ENCODE peak calls at places on chromosome 12, in four cellular contexts. I, V, E and G are unnamed samples.
A peak's percentile ranks its signal among the peaks of the same experiment; 100 is the strongest.

GRCh38 chr12:93154096-93154728 is 223.5 kb upstream of the NUDT4 start:
- DNase-seq in V (no peak), I (no peak), E (no peak), G (no peak)

GRCh38 chr12:57477710-57478681 is 1.7 kb downstream of the ARHGAP9 start:
- DNase-seq in I (no peak), E (no peak), V (no peak), G (no peak)

GRCh38 chr12:72380441-72380840 is 108.3 kb downstream of the TRHDE start:
- DNase-seq in E (no peak), V (no peak), I (no peak), G (no peak)

GRCh38 chr12:24903305-24904088 is 45.4 kb downstream of the BCAT1 start:
- DNase-seq in V (no peak), I (no peak), E (no peak), G (no peak)

GRCh38 chr12:96534339-96534738 is 45.0 kb downstream of the CFAP54 start:
- DNase-seq in E (no peak), V (no peak), I (no peak), G (no peak)

GRCh38 chr12:8527250-8528130 is 13.2 kb downstream of the CLEC4E start:
- DNase-seq in I (no peak), E (no peak), V (peak; percentile 72), G (no peak)

GRCh38 chr12:56154246-56154771 is 1.9 kb downstream of the MYL6B start:
- DNase-seq in V (no peak), I (no peak), E (no peak), G (no peak)

GRCh38 chr12:51980051-51980808 is 26.5 kb upstream of the TAMALIN start:
- DNase-seq in I (peak; percentile 38), V (peak; percentile 80), E (peak; percentile 50), G (peak; percentile 47)